ENCODE peak calls at places on chromosomes 1 and 21, in nine cellular contexts. Z is gastrocnemius medialis, W is PC-3, M is transverse colon, F is dorsolateral prefrontal cortex, T is fibroblast of mammary gland, G is progenitor cell of endocrine pancreas, S is prostate gland, X is AG09309. Y is an unnamed sample.

GRCh38 chr1:180945151-180945550 is 32.5 kb downstream of the KIAA1614 start:
- DNase-seq in Z (no peak), W (no peak), M (no peak), F (no peak), T (no peak), G (no peak), S (no peak), X (no peak), Y (no peak)

GRCh38 chr21:33821580-33822322 is 93.9 kb downstream of the ATP5PO start:
- DNase-seq in Z (no peak), W (no peak), M (no peak), F (no peak), T (no peak), G (no peak), S (no peak), X (no peak), Y (no peak)

GRCh38 chr1:228647523-228648444 is 87.5 kb upstream of the RHOU start:
- DNase-seq in Z (no peak), W (peak), M (peak), F (no peak), T (peak), G (peak), S (peak), X (no peak), Y (no peak)

GRCh38 chr1:47757226-47757975 is 239.8 kb downstream of the TRABD2B start:
- DNase-seq in Z (no peak), W (no peak), M (no peak), F (peak), T (no peak), G (no peak), S (no peak), X (no peak), Y (no peak)

GRCh38 chr1:206757524-206758266 is 12.9 kb upstream of the IL19 start:
- DNase-seq in Z (no peak), W (peak), M (no peak), F (no peak), T (no peak), G (no peak), S (no peak), X (no peak), Y (no peak)

GRCh38 chr1:201405484-201405831 is 6.3 kb upstream of the LAD1 start:
- DNase-seq in Z (no peak), W (peak), M (peak), F (no peak), T (no peak), G (peak), S (no peak), X (no peak), Y (no peak)

GRCh38 chr21:29382029-29382654 is 83.4 kb downstream of the BACH1 start:
- DNase-seq in Z (no peak), W (peak), M (no peak), F (no peak), T (peak), G (no peak), S (no peak), X (no peak), Y (peak)

GRCh38 chr1:181021811-181022434 is 747 bp downstream of the STX6 start:
- DNase-seq in Z (peak), W (peak), M (peak), F (peak), T (peak), G (no peak), S (peak), X (no peak), Y (no peak)

GRCh38 chr1:85605519-85606413 is 25.2 kb downstream of the CCN1 start:
- DNase-seq in Z (no peak), W (peak), M (no peak), F (no peak), T (no peak), G (no peak), S (no peak), X (no peak), Y (no peak)

GRCh38 chr21:46374761-46375389 is 50.9 kb downstream of the PCNT start:
- DNase-seq in Z (peak), W (no peak), M (no peak), F (no peak), T (no peak), G (no peak), S (no peak), X (no peak), Y (no peak)

GRCh38 chr1:22710688-22711024 is at the start of gene EPHB2:
- DNase-seq in Z (no peak), W (peak), M (peak), F (peak), T (peak), G (peak), S (peak), X (no peak), Y (no peak)

GRCh38 chr1:79531790-79532189 is 525.3 kb upstream of the ADGRL4 start:
- DNase-seq in Z (no peak), W (no peak), M (no peak), F (no peak), T (no peak), G (no peak), S (no peak), X (no peak), Y (no peak)

GRCh38 chr1:201310986-201311355 is 27.7 kb downstream of the PKP1 start:
- DNase-seq in Z (no peak), W (peak), M (no peak), F (peak), T (no peak), G (no peak), S (peak), X (no peak), Y (no peak)

GRCh38 chr21:34342476-34342875 is 21.3 kb upstream of the KCNE2 start:
- DNase-seq in Z (no peak), W (no peak), M (no peak), F (no peak), T (no peak), G (no peak), S (no peak), X (no peak), Y (no peak)

GRCh38 chr21:32917392-32918135 is 108.2 kb upstream of the OLIG2 start:
- DNase-seq in Z (no peak), W (no peak), M (no peak), F (peak), T (no peak), G (no peak), S (peak), X (no peak), Y (no peak)

GRCh38 chr1:158943059-158943458 is 11.7 kb downstream of the PYHIN1 start:
- DNase-seq in Z (no peak), W (peak), M (no peak), F (no peak), T (peak), G (no peak), S (no peak), X (no peak), Y (no peak)

GRCh38 chr21:36890086-36890485 is 76.4 kb downstream of the HLCS start:
- DNase-seq in Z (no peak), W (no peak), M (no peak), F (no peak), T (peak), G (no peak), S (no peak), X (no peak), Y (no peak)

GRCh38 chr1:12087797-12088314 is 24.8 kb downstream of the TNFRSF8 start:
- DNase-seq in Z (no peak), W (no peak), M (no peak), F (no peak), T (no peak), G (no peak), S (no peak), X (no peak), Y (no peak)

GRCh38 chr1:33763406-33763805 is 100.5 kb upstream of the HMGB4 start:
- DNase-seq in Z (no peak), W (peak), M (no peak), F (no peak), T (peak), G (no peak), S (no peak), X (peak), Y (peak)

GRCh38 chr1:156045070-156045469 is 8.5 kb downstream of the UBQLN4 start:
- DNase-seq in Z (no peak), W (no peak), M (no peak), F (no peak), T (no peak), G (no peak), S (no peak), X (no peak), Y (no peak)

GRCh38 chr21:39084979-39085729 is 98.1 kb downstream of the PSMG1 start:
- DNase-seq in Z (no peak), W (peak), M (no peak), F (no peak), T (no peak), G (no peak), S (no peak), X (no peak), Y (no peak)

GRCh38 chr1:36562181-36562685 is 79.5 kb upstream of the CSF3R start:
- DNase-seq in Z (no peak), W (no peak), M (no peak), F (no peak), T (no peak), G (no peak), S (no peak), X (no peak), Y (no peak)
- TF ChIP-seq CTCF in Z (no peak), W (no peak), M (no peak), F (no peak), T (no peak), G (no peak), S (no peak), X (no peak), Y (no peak)

GRCh38 chr1:87790756-87791155 is 462.1 kb downstream of the LMO4 start:
- DNase-seq in Z (no peak), W (no peak), M (no peak), F (no peak), T (no peak), G (no peak), S (no peak), X (no peak), Y (no peak)

GRCh38 chr1:87786218-87786617 is 457.5 kb downstream of the LMO4 start:
- DNase-seq in Z (no peak), W (no peak), M (no peak), F (no peak), T (no peak), G (no peak), S (no peak), X (no peak), Y (no peak)

GRCh38 chr1:87786861-87787548 is 458.3 kb downstream of the LMO4 start:
- DNase-seq in Z (no peak), W (no peak), M (no peak), F (no peak), T (no peak), G (no peak), S (no peak), X (no peak), Y (no peak)

GRCh38 chr1:87783315-87783714 is 454.6 kb downstream of the LMO4 start:
- DNase-seq in Z (no peak), W (no peak), M (no peak), F (no peak), T (no peak), G (no peak), S (no peak), X (no peak), Y (no peak)

GRCh38 chr1:87787551-87787950 is 458.9 kb downstream of the LMO4 start:
- DNase-seq in Z (no peak), W (peak), M (no peak), F (no peak), T (peak), G (no peak), S (no peak), X (no peak), Y (no peak)
- TF ChIP-seq CTCF in Z (no peak), W (peak), M (no peak), F (no peak), T (no peak), G (no peak), S (no peak), X (no peak), Y (no peak)

DNA sequence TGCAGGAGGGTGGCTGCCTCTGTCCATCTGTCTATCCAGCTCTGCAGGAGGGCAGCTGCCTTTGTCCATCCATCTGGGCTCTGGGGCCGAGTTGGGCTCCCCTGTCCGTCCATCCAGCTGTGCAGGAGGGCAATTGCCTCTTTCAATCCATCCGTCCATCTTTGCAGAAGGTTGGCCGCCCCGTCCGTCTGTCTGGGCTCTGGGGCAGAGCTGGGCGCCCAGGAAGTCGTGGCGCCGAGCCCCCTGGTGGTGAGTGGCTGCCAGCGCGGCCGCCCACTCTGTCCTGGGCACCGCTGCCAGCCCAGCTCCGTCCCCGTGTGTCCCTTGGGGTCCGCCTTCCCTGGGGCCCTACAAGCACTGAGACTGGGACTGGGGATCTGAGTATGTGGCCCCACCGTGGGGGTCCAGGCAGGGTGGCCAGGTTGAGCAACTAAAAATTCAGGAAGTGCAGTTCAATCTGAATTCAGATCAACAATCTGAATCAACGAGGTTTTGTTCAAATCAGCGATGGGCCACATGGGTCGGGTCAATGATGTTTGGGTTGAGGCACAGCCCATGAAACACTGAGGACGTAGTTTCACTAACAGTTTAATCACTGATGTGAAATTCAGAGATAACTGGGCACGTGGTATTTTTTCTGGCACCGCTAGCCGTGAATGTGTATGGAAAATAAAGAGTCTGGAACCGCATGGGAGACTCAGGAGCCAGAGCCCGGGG is 99.1 kb upstream of the ACTRT2 start:
- DNase-seq in Z (no peak), W (peak), M (no peak), F (no peak), T (no peak), G (no peak), S (no peak), X (no peak), Y (no peak)
- TF ChIP-seq CTCF in Z (no peak), W (peak), M (peak), F (peak), T (no peak), G (no peak), S (peak), X (peak), Y (peak)

DNA sequence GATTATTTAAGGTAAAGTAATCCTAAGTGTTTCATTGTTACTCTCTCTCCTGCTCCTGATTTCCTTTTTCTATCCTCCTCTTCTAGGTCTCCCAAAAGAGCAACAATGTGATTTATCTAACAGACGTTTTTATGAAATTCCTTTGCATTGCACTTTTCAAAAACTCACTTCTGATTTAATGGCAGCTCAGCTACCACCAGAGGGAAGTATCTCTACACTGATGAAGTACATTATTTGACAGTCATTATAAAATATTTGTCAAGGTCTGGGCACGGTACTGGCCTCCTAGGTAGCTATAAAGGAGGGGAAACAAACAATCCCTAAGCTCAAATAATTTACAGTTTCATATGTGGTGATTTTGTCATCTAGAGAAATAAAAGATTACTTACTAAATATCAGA is 15.6 kb downstream of the TMPRSS15 start:
- DNase-seq in Z (no peak), W (no peak), M (no peak), F (no peak), T (no peak), G (no peak), S (no peak), X (no peak), Y (no peak)
- TF ChIP-seq CTCF in Z (no peak), W (peak), M (no peak), F (no peak), T (no peak), G (no peak), S (no peak), X (no peak), Y (no peak)

GRCh38 chr1:203200059-203200553 is 13.6 kb upstream of the CHI3L1 start:
- DNase-seq in Z (no peak), W (no peak), M (no peak), F (no peak), T (peak), G (no peak), S (peak), X (peak), Y (no peak)
- TF ChIP-seq CTCF in Z (no peak), W (no peak), M (no peak), F (no peak), T (no peak), G (no peak), S (no peak), X (no peak), Y (no peak)

GRCh38 chr1:19643602-19644419 is at the start of gene NBL1:
- DNase-seq in Z (no peak), W (peak), M (peak), F (no peak), T (peak), G (no peak), S (peak), X (no peak), Y (no peak)
- TF ChIP-seq CTCF in Z (no peak), W (no peak), M (no peak), F (no peak), T (no peak), G (no peak), S (peak), X (no peak), Y (no peak)

Y was measured in BJ.